ENCODE peak calls at places on chromosomes 4 and X, in six cellular contexts. K is mucosa of gallbladder, F is DMS 273 treated with DMSO at 0.1 percent for 48 hours, V is activated gamma-delta T cell, Z is sigmoid colon, E is mesenchymal stem cell. H is an unnamed sample.
A peak's percentile ranks its signal among the peaks of the same experiment; 100 is the strongest.

GRCh38 chr4:71732706-71733105 is 51.2 kb downstream of the GC start:
- DNase-seq in K (no peak), E (peak; percentile 50), Z (no peak), V (no peak), F (no peak), H (peak; percentile 52)

GRCh38 chr4:93830090-93830818 is 1.7 kb downstream of the ATOH1 start:
- DNase-seq in K (no peak), V (no peak), F (no peak), Z (no peak), E (no peak), H (no peak)

GRCh38 chr4:173008436-173008835 is 160.2 kb upstream of the GALNT7 start:
- DNase-seq in K (no peak), V (no peak), Z (no peak), E (no peak), F (no peak), H (no peak)

GRCh38 chrX:123425471-123425870 is 241.4 kb downstream of the GRIA3 start:
- DNase-seq in Z (no peak), E (no peak), K (no peak), V (no peak), F (no peak), H (no peak)

GRCh38 chrX:69024287-69024686 is 141.0 kb downstream of the PJA1 start:
- DNase-seq in F (no peak), V (no peak), E (no peak), K (no peak), Z (no peak), H (no peak)

GRCh38 chr4:997375-998071 is 4.3 kb upstream of the SLC26A1 start:
- DNase-seq in Z (no peak), F (no peak), E (peak; percentile 16), K (no peak), V (no peak), H (no peak)

GRCh38 chr4:1014395-1015167 is 3.2 kb downstream of the FGFRL1 start:
- DNase-seq in V (no peak), Z (no peak), K (no peak), F (no peak), E (no peak), H (no peak)

GRCh38 chrX:150507251-150507856 is 61.1 kb upstream of the MTM1 start:
- DNase-seq in F (no peak), V (no peak), Z (no peak), E (no peak), K (no peak), H (no peak)

GRCh38 chrX:41827886-41828285 is 95.5 kb downstream of the CASK start:
- DNase-seq in E (peak; percentile 67), Z (no peak), F (no peak), K (no peak), V (no peak), H (peak; percentile 28)

GRCh38 chrX:25020391-25021131 is 4.8 kb upstream of the ARX start:
- DNase-seq in K (no peak), V (no peak), E (no peak), F (no peak), Z (no peak), H (no peak)

GRCh38 chrX:100995469-100995868 is 26.0 kb downstream of the ARL13A start:
- DNase-seq in F (no peak), K (no peak), E (peak; percentile 84), Z (no peak), V (no peak), H (peak; percentile 93)

GRCh38 chr4:68250151-68250930 is 4.8 kb upstream of the TMPRSS11B start:
- DNase-seq in F (no peak), Z (no peak), K (no peak), E (no peak), V (no peak), H (no peak)

GRCh38 chr4:83618431-83618830 is 82.5 kb downstream of the GPAT3 start:
- DNase-seq in F (no peak), Z (no peak), E (peak; percentile 61), K (peak; percentile 71), V (no peak), H (peak; percentile 82)

GRCh38 chr4:174154455-174154854 is 129.0 kb downstream of the FBXO8 start:
- DNase-seq in Z (peak; percentile 71), K (peak; percentile 16), F (no peak), E (peak; percentile 85), V (no peak), H (peak; percentile 87)

GRCh38 chr4:83782591-83782990 is 246.7 kb downstream of the GPAT3 start:
- DNase-seq in K (no peak), F (no peak), V (no peak), Z (no peak), E (no peak), H (no peak)

GRCh38 chr4:1746265-1746691 is 25.0 kb downstream of the TACC3 start:
- DNase-seq in F (no peak), Z (peak; percentile 78), K (peak; percentile 52), V (peak; percentile 46), E (peak; percentile 76), H (peak; percentile 54)

GRCh38 chrX:110320588-110320987 is 2.7 kb upstream of the AMMECR1 start:
- DNase-seq in Z (no peak), V (no peak), K (no peak), F (no peak), E (no peak), H (no peak)

GRCh38 chr4:58665649-58666048 is 1555.5 kb upstream of the IGFBP7 start:
- DNase-seq in V (no peak), F (no peak), K (no peak), E (no peak), Z (no peak), H (no peak)

GRCh38 chrX:480861-481417 is 94.2 kb upstream of the PPP2R3B start:
- DNase-seq in Z (no peak), K (no peak), V (no peak), F (no peak), E (no peak), H (no peak)

GRCh38 chr4:100302061-100303026 is 112.1 kb upstream of the DDIT4L start:
- DNase-seq in E (no peak), Z (no peak), K (no peak), F (no peak), V (no peak), H (no peak)

GRCh38 chrX:144896323-144896722 is 351.0 kb upstream of the SPANXN1 start:
- DNase-seq in E (peak; percentile 5), Z (no peak), V (no peak), F (no peak), K (no peak), H (peak; percentile 2)

GRCh38 chrX:46318551-46318950 is 226.7 kb downstream of the ZNF674 start:
- DNase-seq in Z (no peak), K (no peak), E (no peak), V (no peak), F (no peak), H (no peak)

GRCh38 chrX:110167952-110168451 is 149.9 kb downstream of the AMMECR1 start:
- DNase-seq in K (no peak), E (peak; percentile 60), Z (no peak), V (peak; percentile 8), F (no peak), H (no peak)

GRCh38 chr4:90403781-90404180 is 276.6 kb downstream of the CCSER1 start:
- DNase-seq in E (no peak), Z (no peak), F (no peak), V (no peak), K (no peak), H (peak; percentile 4)

GRCh38 chrX:108468486-108468885 is 28.8 kb downstream of the COL4A5 start:
- DNase-seq in V (no peak), Z (no peak), K (no peak), E (peak; percentile 29), F (no peak), H (peak; percentile 70)

GRCh38 chr4:3401436-3402171 is 40.2 kb upstream of the HGFAC start:
- DNase-seq in E (no peak), Z (peak; percentile 36), V (no peak), F (no peak), K (no peak), H (no peak)

GRCh38 chrX:153032397-153033118 is 23.7 kb upstream of the PNMA3 start:
- DNase-seq in Z (peak; percentile 84), F (no peak), E (peak; percentile 51), K (peak; percentile 66), V (peak; percentile 42), H (peak; percentile 20)

GRCh38 chrX:27186671-27187070 is 276.5 kb downstream of the PPP4R3C start:
- DNase-seq in K (no peak), F (peak; percentile 32), V (no peak), Z (no peak), E (peak; percentile 4), H (peak; percentile 47)

H was measured in iris pigment epithelial cell.